ENCODE peak calls at places on chromosome 6, in nine cellular contexts. W is sigmoid colon; F is CD8-positive, alpha-beta memory T cell; G is astrocyte; N is AG10803; L is A549; V is retinal pigment epithelial cell; C is left ventricle myocardium inferior; I is heart right ventricle. M is an unnamed sample.

GRCh38 chr6:54029187-54029586 is 82.1 kb upstream of the MLIP start:
- DNase-seq in G (no peak), I (no peak), C (no peak), W (no peak), F (no peak), V (no peak), N (no peak), L (no peak), M (no peak)

GRCh38 chr6:166456360-166457156 is 73.8 kb upstream of the MPC1 start:
- DNase-seq in C (no peak), W (no peak), N (no peak), G (peak), I (no peak), V (peak), L (peak), F (no peak), M (peak)

GRCh38 chr6:22657341-22657985 is 88.1 kb downstream of the HDGFL1 start:
- DNase-seq in L (no peak), N (peak), G (peak), W (no peak), V (no peak), I (no peak), C (no peak), F (no peak), M (peak)

GRCh38 chr6:83384751-83385150 is 46.1 kb downstream of the ME1 start:
- DNase-seq in C (no peak), G (no peak), V (no peak), I (no peak), L (no peak), F (no peak), W (no peak), N (no peak), M (no peak)

GRCh38 chr6:138590796-138591709 is 91.8 kb upstream of the NHSL1 start:
- DNase-seq in V (no peak), W (peak), I (no peak), G (no peak), C (no peak), L (peak), N (peak), F (peak), M (peak)

GRCh38 chr6:165656581-165657324 is 6.3 kb downstream of the PDE10A start:
- DNase-seq in F (no peak), G (no peak), N (no peak), I (no peak), W (no peak), L (no peak), C (no peak), V (no peak), M (no peak)

GRCh38 chr6:160428069-160428430 is 79.9 kb downstream of the SLC22A3 start:
- DNase-seq in L (no peak), N (peak), C (peak), F (no peak), W (peak), I (peak), V (no peak), G (no peak), M (peak)

GRCh38 chr6:147662639-147663038 is 154.1 kb downstream of the SAMD5 start:
- DNase-seq in F (no peak), I (no peak), C (no peak), W (no peak), G (no peak), N (no peak), V (no peak), L (no peak), M (no peak)

GRCh38 chr6:34055223-34055933 is 90.5 kb downstream of the GRM4 start:
- DNase-seq in W (peak), L (peak), F (peak), N (peak), V (peak), C (peak), I (peak), G (peak), M (peak)

GRCh38 chr6:129685640-129686031 is 24.3 kb downstream of the ARHGAP18 start:
- DNase-seq in N (no peak), W (no peak), L (no peak), I (no peak), G (no peak), V (no peak), F (no peak), C (no peak), M (no peak)

DNA sequence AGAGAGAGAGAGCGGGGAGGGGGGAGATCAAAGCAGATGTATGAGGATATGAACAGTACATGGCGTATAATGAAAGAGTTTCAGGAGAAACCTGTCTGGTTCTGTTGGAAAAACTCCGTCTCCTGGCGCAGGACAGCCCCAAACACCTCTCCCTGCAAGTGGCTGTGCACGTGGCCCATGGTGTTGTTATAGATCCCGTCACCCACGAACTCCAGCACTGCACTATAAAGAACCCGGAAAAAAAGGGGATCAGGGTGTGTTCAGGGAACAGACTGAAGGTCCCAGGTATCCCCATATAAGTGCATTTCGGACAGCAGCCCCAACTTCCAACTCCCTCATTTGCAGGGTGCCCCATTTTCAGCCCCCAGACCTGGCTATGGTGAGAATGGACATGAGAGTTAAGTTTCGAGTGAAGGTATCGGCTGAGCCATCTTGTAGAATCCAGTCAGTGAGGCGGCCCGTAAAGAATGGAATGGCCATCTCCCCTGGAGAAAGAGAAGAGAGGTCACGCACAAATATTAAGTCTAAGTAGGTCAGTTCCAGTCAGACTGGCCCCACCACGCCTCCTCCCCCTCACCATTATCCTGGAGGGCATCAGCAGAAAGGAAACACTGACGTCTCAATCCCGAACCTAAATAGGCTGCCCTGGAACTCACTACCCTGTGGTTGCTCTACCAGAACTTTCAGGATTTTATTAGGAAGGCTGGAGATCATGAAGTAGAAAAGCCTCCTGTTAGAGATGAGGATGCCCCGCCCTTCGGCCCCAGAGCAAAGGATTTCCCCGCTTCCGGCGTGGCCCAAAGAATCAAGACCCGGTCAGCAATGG is 1.3 kb downstream of the TAP1 start:
- DNase-seq in V (no peak), L (no peak), W (peak), N (peak), C (peak), F (no peak), G (no peak), I (no peak), M (peak)
- H3K4me3 ChIP-seq in V (peak), L (peak), W (peak), N (peak), C (peak), F (peak), G (peak), I (peak), M (peak)

GRCh38 chr6:756224-756623 is 63.3 kb upstream of the EXOC2 start:
- DNase-seq in W (no peak), V (no peak), N (no peak), I (no peak), L (no peak), C (no peak), F (no peak), G (no peak), M (no peak)

GRCh38 chr6:752438-752837 is 59.5 kb upstream of the EXOC2 start:
- DNase-seq in N (no peak), F (no peak), V (no peak), C (no peak), I (no peak), W (no peak), G (no peak), L (no peak), M (no peak)

GRCh38 chr6:753486-753885 is 60.5 kb upstream of the EXOC2 start:
- DNase-seq in L (no peak), C (no peak), F (no peak), I (no peak), V (no peak), N (peak), W (no peak), G (no peak), M (no peak)

GRCh38 chr6:751765-752164 is 58.8 kb upstream of the EXOC2 start:
- DNase-seq in I (no peak), G (no peak), L (no peak), C (no peak), N (no peak), F (no peak), V (peak), W (no peak), M (no peak)

DNA sequence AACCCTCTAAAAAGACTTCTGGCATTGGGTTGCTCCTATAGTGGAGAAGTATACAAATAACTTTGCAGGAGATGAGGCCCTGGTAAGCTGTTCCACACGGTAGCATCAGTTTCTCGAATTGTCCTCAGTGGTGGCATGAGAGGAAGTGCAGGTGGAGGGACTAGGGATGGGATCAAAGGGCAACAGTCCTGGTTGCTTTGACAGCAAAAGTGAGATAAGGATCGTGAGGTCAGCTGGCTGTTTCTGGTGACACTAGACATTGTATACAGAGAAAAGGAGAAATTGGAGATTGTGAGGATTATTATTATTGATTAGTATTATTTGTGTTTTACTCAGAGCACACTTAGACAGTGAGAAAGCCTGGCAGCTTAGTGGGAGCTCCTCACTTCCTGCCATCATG is 61.3 kb upstream of the EXOC2 start:
- DNase-seq in L (no peak), W (no peak), I (no peak), V (no peak), N (no peak), F (no peak), C (no peak), G (no peak), M (no peak)
- H3K4me3 ChIP-seq in L (no peak), W (no peak), I (no peak), V (no peak), N (no peak), F (no peak), C (no peak), G (no peak), M (no peak)

GRCh38 chr6:52573295-52573694 is 3.6 kb downstream of the TRAM2 start:
- DNase-seq in V (no peak), F (no peak), W (no peak), I (no peak), N (peak), C (no peak), G (no peak), L (no peak), M (peak)

GRCh38 chr6:52570291-52570700 is 6.6 kb downstream of the TRAM2 start:
- DNase-seq in I (no peak), C (no peak), W (peak), L (no peak), F (no peak), V (no peak), G (peak), N (peak), M (no peak)

GRCh38 chr6:52572536-52572935 is 4.3 kb downstream of the TRAM2 start:
- DNase-seq in C (no peak), G (no peak), F (no peak), W (no peak), I (no peak), L (no peak), V (no peak), N (no peak), M (no peak)

GRCh38 chr6:52568320-52568719 is 8.5 kb downstream of the TRAM2 start:
- DNase-seq in I (no peak), N (no peak), W (no peak), V (no peak), L (no peak), F (no peak), G (no peak), C (no peak), M (peak)

DNA sequence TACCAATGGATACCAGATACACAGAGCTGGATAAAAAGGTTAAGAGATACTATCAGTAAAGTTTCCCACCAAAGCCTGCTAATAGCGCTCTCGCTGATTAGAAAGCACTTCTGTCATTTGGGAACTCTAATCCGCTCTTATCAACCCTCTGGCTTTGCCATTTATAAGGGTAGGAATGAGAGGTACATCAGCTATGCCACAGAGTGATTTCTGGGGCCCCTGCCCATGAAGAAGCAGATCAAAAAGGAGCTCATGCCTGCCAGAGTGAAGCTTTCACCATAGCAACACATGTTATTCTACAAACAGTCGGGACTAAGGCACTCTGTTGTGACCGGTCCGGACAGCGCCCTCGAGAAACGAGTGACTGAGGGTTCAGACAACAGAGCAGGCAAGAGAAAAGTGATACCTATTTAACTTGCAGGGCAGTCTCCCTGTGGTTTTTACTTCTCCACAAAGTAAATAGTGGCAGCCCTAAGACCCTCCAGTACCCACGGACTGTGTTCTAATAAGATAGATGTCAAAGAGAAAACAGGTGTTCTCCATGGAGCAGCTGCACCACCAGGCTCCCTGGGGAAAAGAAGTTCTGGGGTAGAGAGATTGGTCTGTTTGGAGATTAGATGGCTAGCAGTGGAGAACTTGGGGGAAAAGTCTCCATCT is 5.6 kb downstream of the TRAM2 start:
- DNase-seq in W (no peak), G (no peak), I (no peak), V (peak), F (no peak), C (no peak), L (no peak), N (peak), M (no peak)
- H3K4me3 ChIP-seq in W (no peak), G (no peak), I (no peak), V (no peak), F (no peak), C (peak), L (no peak), N (peak), M (no peak)

DNA sequence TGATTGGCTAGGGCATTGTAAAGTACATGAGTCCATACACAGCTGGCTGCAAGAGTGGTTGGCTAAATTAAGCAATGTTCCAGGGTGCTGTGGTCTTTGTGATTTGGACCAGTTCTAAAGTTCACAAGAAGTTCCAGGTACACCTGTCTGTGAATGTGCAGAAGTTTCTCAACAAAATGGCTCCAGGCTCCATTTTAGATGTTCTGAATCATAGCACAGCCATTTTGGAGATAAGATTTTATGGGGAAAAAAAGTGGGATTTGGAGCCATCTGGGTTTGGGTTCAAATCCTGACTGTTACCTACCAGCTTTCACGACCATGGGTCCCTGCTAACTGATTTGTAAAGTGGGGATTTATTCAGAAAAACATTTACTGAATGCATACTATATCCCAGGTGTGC is 82.1 kb downstream of the GRM1 start:
- DNase-seq in C (no peak), I (no peak), F (no peak), V (no peak), G (no peak), L (no peak), W (no peak), N (no peak), M (no peak)
- H3K4me3 ChIP-seq in C (no peak), I (no peak), F (no peak), V (no peak), G (no peak), L (no peak), W (no peak), N (no peak), M (no peak)

M was measured in fibroblast of pulmonary artery.